ENCODE peak calls at places on chromosomes 2 and 18, in seven cellular contexts. N is B cell, G is ovary, P is choroid plexus epithelial cell, E is AG04450, C is AG09309, K is lower leg skin. B is an unnamed sample.

GRCh38 chr2:131105950-131106801 is 1.0 kb downstream of the PLEKHB2 start:
- DNase-seq in N (peak), G (peak), P (peak), E (no peak), C (no peak), K (peak), B (peak)

GRCh38 chr2:3377279-3377611 is 373 bp downstream of the EIPR1 start:
- DNase-seq in N (no peak), G (no peak), P (peak), E (no peak), C (no peak), K (no peak), B (peak)

GRCh38 chr2:68877079-68877772 is 6.0 kb upstream of the BMP10 start:
- DNase-seq in N (no peak), G (no peak), P (no peak), E (no peak), C (no peak), K (no peak), B (no peak)

GRCh38 chr2:50438293-50438692 is 593.6 kb downstream of the NRXN1 start:
- DNase-seq in N (no peak), G (no peak), P (no peak), E (no peak), C (no peak), K (no peak), B (no peak)

GRCh38 chr2:6977786-6978185 is 60.6 kb downstream of the RNF144A start:
- DNase-seq in N (no peak), G (no peak), P (no peak), E (no peak), C (no peak), K (no peak), B (no peak)

GRCh38 chr2:197915548-197916265 is 111.3 kb downstream of the PLCL1 start:
- DNase-seq in N (no peak), G (no peak), P (peak), E (peak), C (peak), K (no peak), B (peak)

GRCh38 chr2:186523781-186524180 is 37.7 kb downstream of the ZC3H15 start:
- DNase-seq in N (no peak), G (no peak), P (no peak), E (no peak), C (no peak), K (no peak), B (no peak)

GRCh38 chr2:158795110-158795924 is at the start of gene DAPL1:
- DNase-seq in N (no peak), G (no peak), P (no peak), E (no peak), C (no peak), K (no peak), B (no peak)

GRCh38 chr2:74507926-74508520 is 528 bp upstream of the PCGF1 start:
- DNase-seq in N (no peak), G (no peak), P (peak), E (no peak), C (no peak), K (no peak), B (peak)

GRCh38 chr2:45833301-45833967 is 182.0 kb downstream of the PRKCE start:
- DNase-seq in N (no peak), G (no peak), P (no peak), E (no peak), C (no peak), K (no peak), B (no peak)

GRCh38 chr2:148876589-148877402 is 1.8 kb downstream of the KIF5C start:
- DNase-seq in N (no peak), G (no peak), P (no peak), E (no peak), C (no peak), K (no peak), B (no peak)

GRCh38 chr18:48408727-48409590 is at the start of gene ZBTB7C:
- DNase-seq in N (no peak), G (peak), P (peak), E (no peak), C (no peak), K (no peak), B (peak)

GRCh38 chr18:12287684-12288405 is 20.2 kb upstream of the TUBB6 start:
- DNase-seq in N (no peak), G (peak), P (peak), E (peak), C (peak), K (peak), B (peak)

GRCh38 chr18:676747-677544 is 19.5 kb downstream of the TYMS start:
- DNase-seq in N (no peak), G (no peak), P (no peak), E (no peak), C (no peak), K (no peak), B (no peak)

GRCh38 chr18:23519725-23520124 is 16.4 kb downstream of the RMC1 start:
- DNase-seq in N (no peak), G (no peak), P (no peak), E (no peak), C (no peak), K (no peak), B (no peak)

GRCh38 chr2:224457408-224458096 is 55.6 kb upstream of the FAM124B start:
- DNase-seq in N (no peak), G (no peak), P (no peak), E (no peak), C (no peak), K (no peak), B (no peak)

GRCh38 chr18:57856707-57857280 is 53.7 kb upstream of the ATP8B1 start:
- DNase-seq in N (no peak), G (no peak), P (no peak), E (no peak), C (no peak), K (no peak), B (no peak)

GRCh38 chr18:48933578-48934399 is 17.0 kb downstream of the SMAD7 start:
- DNase-seq in N (no peak), G (no peak), P (no peak), E (no peak), C (no peak), K (no peak), B (no peak)

GRCh38 chr2:86226069-86226468 is 26.8 kb downstream of the MRPL35 start:
- DNase-seq in N (no peak), G (no peak), P (no peak), E (no peak), C (no peak), K (no peak), B (no peak)

GRCh38 chr2:224142397-224143312 is 103.6 kb upstream of the SERPINE2 start:
- DNase-seq in N (no peak), G (no peak), P (peak), E (no peak), C (peak), K (no peak), B (peak)

GRCh38 chr2:74564222-74564621 is 9.7 kb downstream of the DOK1 start:
- DNase-seq in N (no peak), G (no peak), P (peak), E (no peak), C (no peak), K (peak), B (no peak)

GRCh38 chr2:218259099-218259921 is 1.5 kb upstream of the GPBAR1 start:
- DNase-seq in N (no peak), G (peak), P (peak), E (no peak), C (peak), K (peak), B (peak)

GRCh38 chr2:38722271-38723115 is 28.7 kb downstream of the SRSF7 start:
- DNase-seq in N (no peak), G (no peak), P (peak), E (no peak), C (no peak), K (peak), B (no peak)

GRCh38 chr2:19138264-19138825 is 220.1 kb downstream of the OSR1 start:
- DNase-seq in N (no peak), G (no peak), P (no peak), E (no peak), C (no peak), K (no peak), B (no peak)

GRCh38 chr2:15941483-15941853 is 1.1 kb downstream of the MYCN start:
- DNase-seq in N (no peak), G (peak), P (no peak), E (no peak), C (no peak), K (peak), B (no peak)

GRCh38 chr2:19739256-19739655 is 162.5 kb downstream of the TTC32 start:
- DNase-seq in N (no peak), G (no peak), P (no peak), E (no peak), C (no peak), K (no peak), B (peak)

GRCh38 chr2:191916826-191917225 is 69.9 kb upstream of the CAVIN2 start:
- DNase-seq in N (no peak), G (no peak), P (no peak), E (no peak), C (no peak), K (no peak), B (no peak)

GRCh38 chr2:78908973-78909372 is 116.5 kb upstream of the REG3G start:
- DNase-seq in N (no peak), G (no peak), P (no peak), E (no peak), C (no peak), K (no peak), B (no peak)

GRCh38 chr2:54409752-54410151 is 46.4 kb upstream of the SPTBN1 start:
- DNase-seq in N (no peak), G (no peak), P (no peak), E (no peak), C (no peak), K (no peak), B (no peak)

GRCh38 chr18:60092073-60092472 is 192.3 kb downstream of the PMAIP1 start:
- DNase-seq in N (no peak), G (no peak), P (no peak), E (no peak), C (peak), K (no peak), B (no peak)

DNA sequence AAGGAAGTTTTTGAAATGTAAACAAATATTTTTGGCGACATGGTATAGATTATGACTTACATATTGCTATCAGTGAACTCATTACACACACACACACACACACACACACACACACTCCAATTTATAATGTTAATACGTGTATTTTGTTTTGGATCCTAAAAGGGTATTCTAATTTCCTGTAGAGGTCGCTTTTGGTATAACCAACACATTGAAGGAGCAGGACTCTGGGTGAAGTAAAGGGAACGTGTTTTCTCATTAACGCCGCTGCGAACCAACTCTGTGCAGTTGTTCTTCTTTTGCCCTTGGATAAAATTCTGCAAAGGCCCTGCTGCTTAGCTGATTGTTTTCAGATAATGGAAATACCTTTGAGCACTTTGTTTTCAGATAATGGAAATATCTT is 190.4 kb downstream of the PMAIP1 start:
- DNase-seq in N (no peak), G (no peak), P (peak), E (no peak), C (no peak), K (no peak), B (no peak)
- TF ChIP-seq CTCF in N (no peak), G (no peak), P (peak), E (peak), C (no peak), K (no peak), B (no peak)

GRCh38 chr2:154375625-154376020 is 322.9 kb upstream of the KCNJ3 start:
- DNase-seq in N (no peak), G (no peak), P (peak), E (no peak), C (no peak), K (no peak), B (no peak)
- TF ChIP-seq CTCF in N (no peak), G (no peak), P (no peak), E (no peak), C (no peak), K (no peak), B (no peak)

GRCh38 chr18:13401404-13401803 is 182.8 kb downstream of the LDLRAD4 start:
- DNase-seq in N (peak), G (no peak), P (no peak), E (no peak), C (no peak), K (peak), B (no peak)

GRCh38 chr18:13400636-13401315 is 182.2 kb downstream of the LDLRAD4 start:
- DNase-seq in N (peak), G (no peak), P (no peak), E (no peak), C (no peak), K (peak), B (no peak)

GRCh38 chr18:13397504-13398163 is 179.1 kb downstream of the LDLRAD4 start:
- DNase-seq in N (peak), G (no peak), P (no peak), E (no peak), C (no peak), K (peak), B (no peak)

GRCh38 chr18:13398631-13399030 is 180.1 kb downstream of the LDLRAD4 start:
- DNase-seq in N (peak), G (no peak), P (no peak), E (no peak), C (no peak), K (peak), B (no peak)

GRCh38 chr18:13399511-13399910 is 181.0 kb downstream of the LDLRAD4 start:
- DNase-seq in N (peak), G (no peak), P (no peak), E (no peak), C (no peak), K (peak), B (no peak)
- TF ChIP-seq CTCF in N (no peak), G (no peak), P (no peak), E (no peak), C (no peak), K (no peak), B (no peak)

DNA sequence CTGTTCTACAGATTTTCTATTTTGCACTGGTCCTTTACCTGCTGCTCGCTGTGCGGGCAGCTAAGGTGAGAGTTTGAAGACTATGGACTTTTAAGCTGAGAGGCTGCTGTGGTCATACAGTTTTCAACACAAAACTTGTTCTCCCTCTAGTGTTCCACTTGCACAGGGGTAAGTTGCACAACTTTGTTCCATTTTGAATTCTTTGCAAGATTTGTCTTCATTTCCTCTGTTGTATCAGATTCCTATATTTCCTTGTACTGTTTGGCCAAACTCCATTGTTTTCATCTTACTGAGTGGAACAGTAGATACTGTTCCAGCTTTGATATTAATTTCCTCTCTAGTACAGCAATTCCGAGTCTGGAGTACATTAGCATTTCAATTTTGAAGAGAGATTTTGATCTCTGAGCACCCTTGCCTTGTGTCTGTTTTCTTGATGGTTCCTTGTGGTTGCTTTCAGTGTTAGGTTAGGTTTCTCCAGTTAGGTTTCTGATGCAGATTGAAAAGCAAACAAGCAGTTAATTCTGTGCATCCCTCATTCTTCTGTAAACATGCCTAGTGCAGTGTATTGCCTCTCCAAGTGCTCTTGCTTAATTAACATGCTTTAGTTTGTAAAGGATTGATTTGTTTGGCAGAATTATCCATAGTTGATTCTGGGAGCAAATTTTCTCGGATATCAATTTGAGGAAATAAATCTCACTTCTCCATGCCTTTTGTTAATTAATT is 188.8 kb downstream of the PTPRM start:
- DNase-seq in N (no peak), G (no peak), P (peak), E (no peak), C (no peak), K (no peak), B (peak)
- TF ChIP-seq CTCF in N (no peak), G (no peak), P (peak), E (peak), C (peak), K (no peak), B (peak)

B was measured in foreskin fibroblast.